ENCODE peak calls at places on chromosomes 7 and 10, in seven cellular contexts. K is HuH-7; G is left ventricle myocardium superior; Y is epithelial cell of esophagus; N is CD8-positive, alpha-beta memory T cell; B is stimulated activated CD4-positive, alpha-beta T cell treated with anti-CD3 and anti-CD28 coated beads, Interleukin-1b, Interleukin-23, amount 100 ng/mL, for 24 hours; Z is cardiac muscle cell. U is an unnamed sample.

GRCh38 chr7:473870-474604 is 45.6 kb downstream of the PDGFA start:
- DNase-seq in G (no peak), B (no peak), K (no peak), Y (no peak), Z (no peak), N (no peak), U (no peak)

GRCh38 chr10:66746246-66746645 is 179.6 kb upstream of the LRRTM3 start:
- DNase-seq in Y (no peak), B (no peak), Z (no peak), N (no peak), G (no peak), K (no peak), U (no peak)

GRCh38 chr10:108783897-108784296 is 1139.4 kb downstream of the XPNPEP1 start:
- DNase-seq in Y (peak; percentile 52), G (no peak), K (peak; percentile 4), Z (no peak), N (no peak), B (no peak), U (no peak)

GRCh38 chr7:78175330-78175729 is 376.8 kb downstream of the PHTF2 start:
- DNase-seq in Y (no peak), G (no peak), K (no peak), B (no peak), N (no peak), Z (no peak), U (no peak)

GRCh38 chr7:35648367-35648766 is 46.6 kb downstream of the HERPUD2 start:
- DNase-seq in Z (no peak), N (no peak), K (peak; percentile 20), Y (no peak), G (no peak), B (no peak), U (peak; percentile 52)

GRCh38 chr10:110461088-110461487 is 36.6 kb upstream of the DUSP5 start:
- DNase-seq in G (no peak), N (no peak), B (no peak), K (no peak), Z (no peak), Y (no peak), U (no peak)

GRCh38 chr10:14812271-14812670 is 25.6 kb downstream of the CDNF start:
- DNase-seq in K (no peak), B (no peak), Y (no peak), N (no peak), G (no peak), Z (no peak), U (no peak)

GRCh38 chr7:106167439-106168136 is 55.5 kb upstream of the SYPL1 start:
- DNase-seq in N (no peak), K (no peak), G (no peak), Z (no peak), B (no peak), Y (no peak), U (no peak)

GRCh38 chr10:80382989-80383388 is 25.4 kb upstream of the PRXL2A start:
- DNase-seq in N (peak; percentile 33), G (peak; percentile 33), Z (peak; percentile 46), Y (peak; percentile 54), K (peak; percentile 26), B (no peak), U (no peak)

GRCh38 chr7:934469-935320 is 19.8 kb downstream of the ADAP1 start:
- DNase-seq in N (no peak), Z (no peak), Y (no peak), G (peak; percentile 19), B (no peak), K (no peak), U (no peak)

GRCh38 chr7:2757904-2758672 is 70.1 kb downstream of the AMZ1 start:
- DNase-seq in K (peak; percentile 64), B (peak; percentile 37), N (no peak), Z (peak; percentile 55), Y (peak; percentile 99), G (no peak), U (peak; percentile 98)

GRCh38 chr10:75049316-75050285 is 61.9 kb upstream of the SAMD8 start:
- DNase-seq in N (no peak), Z (peak; percentile 34), Y (no peak), K (peak; percentile 30), B (no peak), G (no peak), U (no peak)

GRCh38 chr7:127758105-127758504 is 106.1 kb downstream of the SND1 start:
- DNase-seq in B (no peak), N (no peak), Y (no peak), K (no peak), G (no peak), Z (no peak), U (no peak)

GRCh38 chr10:88954458-88955083 is 2.0 kb upstream of the ACTA2 start:
- DNase-seq in Y (no peak), Z (no peak), K (no peak), B (no peak), N (no peak), G (no peak), U (no peak)

GRCh38 chr7:92955081-92955480 is 118.7 kb upstream of the CDK6 start:
- DNase-seq in Y (no peak), Z (no peak), B (no peak), K (no peak), N (no peak), G (no peak), U (no peak)

GRCh38 chr10:24255907-24256306 is 47.0 kb downstream of the KIAA1217 start:
- DNase-seq in B (no peak), Z (no peak), N (no peak), K (no peak), G (peak; percentile 60), Y (peak; percentile 99), U (peak; percentile 25)